ENCODE peak calls at places on chromosome 3, in six cellular contexts. R, N, T, Q, G and J are unnamed samples.

GRCh38 chr3:25863011-25863415 is 73.1 kb downstream of the OXSM start:
- DNase-seq in R (no peak), N (no peak), T (no peak), Q (no peak), G (no peak), J (no peak)

GRCh38 chr3:72836923-72837322 is 11.3 kb downstream of the SHQ1 start:
- DNase-seq in R (no peak), N (no peak), T (no peak), Q (no peak), G (no peak), J (no peak)

GRCh38 chr3:180188512-180189309 is 152.0 kb upstream of the PEX5L start:
- DNase-seq in R (no peak), N (no peak), T (no peak), Q (no peak), G (no peak), J (no peak)

GRCh38 chr3:190122198-190122771 is 1.6 kb upstream of the P3H2 start:
- DNase-seq in R (no peak), N (no peak), T (no peak), Q (no peak), G (peak; percentile 71), J (no peak)

GRCh38 chr3:184384856-184385422 is 5.1 kb downstream of the CHRD start:
- DNase-seq in R (no peak), N (no peak), T (no peak), Q (no peak), G (no peak), J (no peak)

GRCh38 chr3:106877632-106878031 is 499.6 kb upstream of the CCDC54 start:
- DNase-seq in R (no peak), N (no peak), T (no peak), Q (no peak), G (no peak), J (no peak)

GRCh38 chr3:143222981-143223380 is 103.4 kb downstream of the CHST2 start:
- DNase-seq in R (no peak), N (no peak), T (no peak), Q (no peak), G (no peak), J (no peak)

GRCh38 chr3:129627350-129628168 is 21.1 kb upstream of the PLXND1 start:
- DNase-seq in R (peak; percentile 86), N (peak; percentile 61), T (peak; percentile 81), Q (peak; percentile 67), G (peak; percentile 90), J (peak; percentile 83)

GRCh38 chr3:39140341-39140971 is 12.9 kb downstream of the CSRNP1 start:
- DNase-seq in R (no peak), N (no peak), T (no peak), Q (peak; percentile 28), G (no peak), J (no peak)

GRCh38 chr3:154926721-154927120 is 153.4 kb upstream of the MME start:
- DNase-seq in R (no peak), N (no peak), T (no peak), Q (no peak), G (no peak), J (no peak)

GRCh38 chr3:27326949-27327582 is 42.1 kb downstream of the NEK10 start:
- DNase-seq in R (no peak), N (no peak), T (no peak), Q (no peak), G (no peak), J (no peak)

DNA sequence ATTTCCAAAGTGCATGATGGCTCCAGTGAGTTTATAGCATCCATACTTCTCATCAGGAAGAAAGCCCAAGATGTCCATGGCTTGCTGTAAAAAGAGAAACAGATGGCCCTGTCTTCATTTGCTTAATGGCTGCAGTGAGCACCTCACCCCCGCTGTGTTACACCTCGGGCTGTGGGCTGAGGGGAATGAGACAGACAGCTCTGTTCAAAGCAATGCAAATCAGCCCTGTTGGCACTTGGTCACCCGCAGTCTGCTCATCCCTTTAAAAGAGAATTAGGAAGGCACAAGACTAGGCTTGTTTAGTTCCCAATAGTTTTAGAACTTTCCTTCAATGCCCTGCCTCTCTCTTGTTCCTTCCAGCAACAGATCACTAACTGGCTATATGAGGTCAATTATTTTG is 25.2 kb downstream of the MYH15 start:
- DNase-seq in R (no peak), N (no peak), T (no peak), Q (no peak), G (no peak), J (no peak)
- H3K36me3 ChIP-seq in R (no peaks in the 10 kb centered on the region), N (no peaks in the 10 kb centered on the region), T (no peaks in the 10 kb centered on the region), Q (no peaks in the 10 kb centered on the region), G (no peaks in the 10 kb centered on the region), J (no peaks in the 10 kb centered on the region)

GRCh38 chr3:23994247-23994574 is 49.1 kb downstream of the NR1D2 start:
- DNase-seq in R (no peak), N (no peak), T (no peak), Q (no peak), G (peak; percentile 11), J (no peak)
- H3K4me1 ChIP-seq in R (peaks cover 17% of the 10 kb centered on the region), N (no peaks in the 10 kb centered on the region), T (no peaks in the 10 kb centered on the region), Q (no peaks in the 10 kb centered on the region), G (no peaks in the 10 kb centered on the region), J (peaks cover 23% of the 10 kb centered on the region)

GRCh38 chr3:14680115-14680514 is 5.2 kb downstream of the C3orf20 start:
- DNase-seq in R (no peak), N (no peak), T (no peak), Q (no peak), G (no peak), J (no peak)
- H3K36me3 ChIP-seq in R (no peaks in the 10 kb centered on the region), N (no peaks in the 10 kb centered on the region), T (no peaks in the 10 kb centered on the region), Q (peaks cover 3% of the 10 kb centered on the region), G (peaks cover 5% of the 10 kb centered on the region), J (no peaks in the 10 kb centered on the region)

GRCh38 chr3:52537165-52537635 is 795 bp downstream of the UQCC5 start:
- DNase-seq in R (no peak), N (no peak), T (no peak), Q (peak; percentile 29), G (no peak), J (no peak)

GRCh38 chr3:52541050-52541449 is 4.6 kb downstream of the UQCC5 start:
- DNase-seq in R (no peak), N (no peak), T (no peak), Q (no peak), G (no peak), J (no peak)

GRCh38 chr3:52536369-52537164 is at the start of gene UQCC5:
- DNase-seq in R (peak; percentile 99), N (peak; percentile 96), T (peak; percentile 99), Q (peak; percentile 99), G (peak; percentile 98), J (peak; percentile 97)

GRCh38 chr3:52537726-52538421 is 1.5 kb downstream of the UQCC5 start:
- DNase-seq in R (no peak), N (no peak), T (no peak), Q (no peak), G (no peak), J (no peak)

DNA sequence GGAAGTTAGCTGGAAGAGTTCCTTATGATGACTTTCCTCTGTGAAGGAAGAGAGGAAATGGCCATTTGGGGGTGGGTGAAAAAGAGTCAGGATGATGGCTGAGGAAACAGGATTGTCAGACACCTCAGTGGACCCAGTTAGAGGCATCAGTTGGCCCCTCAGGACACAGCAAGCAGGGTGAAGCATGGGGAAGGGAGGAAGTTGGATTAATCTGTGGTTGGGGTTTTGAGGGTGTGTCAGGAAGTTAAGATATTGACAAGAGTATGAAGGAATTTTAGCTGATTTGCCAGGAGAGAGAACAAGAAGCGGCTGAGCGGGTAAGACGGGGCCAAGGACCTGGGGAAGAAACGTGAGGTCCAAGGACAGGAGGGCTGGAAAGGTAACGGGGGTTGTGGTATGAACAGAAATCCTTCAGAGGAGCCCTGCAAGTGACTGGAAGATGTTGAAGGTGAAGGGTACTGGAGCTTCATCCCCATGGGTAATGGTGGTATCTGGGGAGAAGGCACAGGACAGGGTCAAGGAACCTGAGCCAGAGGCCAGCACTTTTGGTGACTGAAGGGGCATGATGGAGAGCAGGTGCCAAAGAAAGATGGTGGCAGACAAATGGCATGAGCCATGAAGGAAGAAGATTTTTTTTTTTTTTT is 2.7 kb downstream of the UQCC5 start:
- DNase-seq in R (no peak), N (no peak), T (no peak), Q (peak; percentile 31), G (no peak), J (no peak)
- H3K4me1 ChIP-seq in R (peaks cover 38% of the 10 kb centered on the region), N (peaks cover 7% of the 10 kb centered on the region), T (peaks cover 26% of the 10 kb centered on the region), Q (peaks cover 32% of the 10 kb centered on the region), G (peaks cover 21% of the 10 kb centered on the region), J (peaks cover 14% of the 10 kb centered on the region)

DNA sequence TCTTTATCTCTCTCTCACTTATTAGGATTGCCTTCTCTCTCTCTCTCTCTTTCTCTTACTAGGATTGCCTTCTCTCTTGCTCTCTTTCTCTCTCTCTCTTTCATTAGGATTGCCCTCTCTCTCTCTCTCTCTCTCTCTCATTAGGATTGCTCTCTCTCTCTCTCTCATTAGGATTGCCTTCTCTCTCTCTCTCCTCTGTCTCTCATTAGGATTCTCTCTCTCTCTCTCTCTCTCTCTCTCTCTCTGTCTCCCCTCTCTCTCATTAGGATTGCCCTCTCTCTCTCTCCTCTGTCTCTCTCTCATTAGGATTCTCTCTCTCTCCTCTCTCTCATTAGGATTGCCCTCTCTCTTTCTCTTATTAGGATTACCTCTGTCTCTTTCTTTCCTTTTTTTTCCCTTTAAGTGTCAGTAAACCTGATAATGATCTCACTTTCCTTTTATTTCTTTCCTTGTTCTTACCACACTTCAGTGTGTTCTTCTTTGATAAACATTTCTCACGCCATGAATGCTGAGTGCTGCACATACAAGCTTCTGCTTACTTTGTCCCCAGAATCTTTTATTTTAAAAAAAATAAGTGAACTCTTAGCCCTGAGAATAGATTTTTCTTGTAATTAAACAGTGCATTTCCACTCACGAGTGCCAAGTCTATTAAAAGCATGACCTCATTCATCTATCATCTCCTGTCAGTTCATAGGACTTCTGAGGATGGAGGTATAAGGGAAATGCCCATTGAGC is 243.4 kb upstream of the TBC1D5 start:
- DNase-seq in R (no peak), N (no peak), T (no peak), Q (peak; percentile 40), G (no peak), J (no peak)
- H3K36me3 ChIP-seq in R (no peaks in the 10 kb centered on the region), N (no peaks in the 10 kb centered on the region), T (no peaks in the 10 kb centered on the region), Q (no peaks in the 10 kb centered on the region), G (no peaks in the 10 kb centered on the region), J (no peaks in the 10 kb centered on the region)

DNA sequence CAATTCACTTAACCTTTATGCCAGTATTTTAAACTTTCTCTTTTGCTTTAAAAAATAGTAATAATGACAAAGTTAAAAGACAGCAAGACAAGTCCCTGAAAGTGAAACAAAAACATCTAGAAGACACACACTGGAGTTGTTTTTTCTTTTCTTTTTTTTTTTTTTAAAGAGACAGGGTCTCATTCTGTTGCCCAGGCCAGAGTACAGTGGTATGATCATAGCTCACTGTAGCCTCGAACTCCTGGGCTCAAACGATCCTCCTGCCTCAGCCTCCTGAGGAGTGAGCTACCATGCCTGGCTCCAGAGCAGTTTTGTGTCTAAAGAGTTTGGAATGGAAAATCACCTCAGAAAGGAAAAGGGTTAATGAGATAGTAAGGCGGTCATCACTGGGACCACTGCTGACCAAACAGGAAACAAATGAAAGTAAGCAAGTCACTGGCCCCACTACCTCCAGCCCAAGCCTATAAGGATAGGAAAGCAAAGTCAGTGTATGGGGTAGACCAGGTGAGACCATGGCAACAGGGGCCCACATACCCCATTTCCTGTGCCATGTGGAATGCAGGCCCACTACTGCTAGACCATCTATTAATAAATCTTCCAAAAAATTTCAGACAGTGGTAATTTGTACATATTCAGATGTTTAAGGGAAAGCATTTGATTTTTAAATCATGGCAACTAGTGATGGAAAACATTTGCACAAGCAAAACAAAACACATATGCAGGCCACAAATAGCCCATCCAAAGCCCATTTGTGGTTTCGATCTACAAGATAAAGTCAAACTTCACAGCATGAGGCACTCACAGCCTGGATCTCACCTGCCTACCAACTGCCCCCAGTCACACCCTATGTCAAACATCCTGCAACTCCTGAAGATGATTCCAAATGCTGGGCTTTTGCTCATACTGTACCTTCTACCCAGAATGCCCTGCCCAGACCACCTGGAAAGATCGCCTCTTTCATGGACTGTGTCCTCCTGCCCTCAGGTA is 62.6 kb downstream of the OSBPL10 start:
- DNase-seq in R (no peak), N (no peak), T (no peak), Q (no peak), G (peak; percentile 64), J (no peak)
- H3K4me1 ChIP-seq in R (peaks cover 23% of the 10 kb centered on the region), N (peaks cover 8% of the 10 kb centered on the region), T (peaks cover 10% of the 10 kb centered on the region), Q (peaks cover 28% of the 10 kb centered on the region), G (peaks cover 8% of the 10 kb centered on the region), J (peaks cover 21% of the 10 kb centered on the region)

GRCh38 chr3:9435320-9435719 is 37.9 kb downstream of the SETD5 start:
- DNase-seq in R (no peak), N (no peak), T (no peak), Q (no peak), G (no peak), J (no peak)
- H3K36me3 ChIP-seq in R (peaks cover 100% of the 10 kb centered on the region), N (peaks cover 80% of the 10 kb centered on the region), T (peaks cover 12% of the 10 kb centered on the region), Q (peaks cover 89% of the 10 kb centered on the region), G (peaks cover 15% of the 10 kb centered on the region), J (peaks cover 98% of the 10 kb centered on the region)